ENCODE peak calls at places on chromosomes 16 and 17, in seven cellular contexts. One of them, this sample, is unnamed.

GRCh38 chr17:78745407-78746088 is 36.5 kb downstream of the CYTH1 start:
- DNase-seq in hepatic stellate cell: no peak
- DNase-seq in CD8-positive, alpha-beta T cell: no peak
- DNase-seq in effector CD4-positive, alpha-beta T cell: peak; percentile 55
- DNase-seq in NCI-H1930: no peak
- DNase-seq in AG09319: no peak
- DNase-seq in A549: no peak
- DNase-seq in this sample: peak; percentile 52

GRCh38 chr16:27245276-27246231 is 23.0 kb downstream of the NSMCE1 start:
- DNase-seq in hepatic stellate cell: peak; percentile 65
- DNase-seq in CD8-positive, alpha-beta T cell: no peak
- DNase-seq in effector CD4-positive, alpha-beta T cell: no peak
- DNase-seq in NCI-H1930: no peak
- DNase-seq in AG09319: peak; percentile 93
- DNase-seq in A549: peak; percentile 65
- DNase-seq in this sample: no peak

GRCh38 chr16:54210437-54211081 is 76.0 kb downstream of the IRX3 start:
- DNase-seq in hepatic stellate cell: no peak
- DNase-seq in CD8-positive, alpha-beta T cell: no peak
- DNase-seq in effector CD4-positive, alpha-beta T cell: no peak
- DNase-seq in NCI-H1930: no peak
- DNase-seq in AG09319: no peak
- DNase-seq in A549: no peak
- DNase-seq in this sample: no peak

GRCh38 chr16:22861585-22861984 is 47.6 kb downstream of the HS3ST2 start:
- DNase-seq in hepatic stellate cell: no peak
- DNase-seq in CD8-positive, alpha-beta T cell: no peak
- DNase-seq in effector CD4-positive, alpha-beta T cell: no peak
- DNase-seq in NCI-H1930: no peak
- DNase-seq in AG09319: no peak
- DNase-seq in A549: no peak
- DNase-seq in this sample: no peak

GRCh38 chr17:6491071-6491700 is 46.9 kb downstream of the PIMREG start:
- DNase-seq in hepatic stellate cell: no peak
- DNase-seq in CD8-positive, alpha-beta T cell: no peak
- DNase-seq in effector CD4-positive, alpha-beta T cell: no peak
- DNase-seq in NCI-H1930: no peak
- DNase-seq in AG09319: no peak
- DNase-seq in A549: no peak
- DNase-seq in this sample: no peak

GRCh38 chr16:84975066-84975465 is 36.3 kb downstream of the ZDHHC7 start:
- DNase-seq in hepatic stellate cell: no peak
- DNase-seq in CD8-positive, alpha-beta T cell: no peak
- DNase-seq in effector CD4-positive, alpha-beta T cell: no peak
- DNase-seq in NCI-H1930: no peak
- DNase-seq in AG09319: no peak
- DNase-seq in A549: no peak
- DNase-seq in this sample: no peak

GRCh38 chr17:42122371-42123303 is at the start of gene HSPB9:
- DNase-seq in hepatic stellate cell: no peak
- DNase-seq in CD8-positive, alpha-beta T cell: no peak
- DNase-seq in effector CD4-positive, alpha-beta T cell: no peak
- DNase-seq in NCI-H1930: no peak
- DNase-seq in AG09319: no peak
- DNase-seq in A549: no peak
- DNase-seq in this sample: no peak

GRCh38 chr17:7716901-7717755 is at the start of gene DNAH2:
- DNase-seq in hepatic stellate cell: peak; percentile 90
- DNase-seq in CD8-positive, alpha-beta T cell: no peak
- DNase-seq in effector CD4-positive, alpha-beta T cell: no peak
- DNase-seq in NCI-H1930: peak; percentile 92
- DNase-seq in AG09319: peak; percentile 80
- DNase-seq in A549: peak; percentile 94
- DNase-seq in this sample: peak; percentile 60

GRCh38 chr17:80442764-80443163 is 27.8 kb downstream of the ENDOV start:
- DNase-seq in hepatic stellate cell: no peak
- DNase-seq in CD8-positive, alpha-beta T cell: no peak
- DNase-seq in effector CD4-positive, alpha-beta T cell: no peak
- DNase-seq in NCI-H1930: no peak
- DNase-seq in AG09319: no peak
- DNase-seq in A549: no peak
- DNase-seq in this sample: no peak

GRCh38 chr17:6052926-6053325 is 17.3 kb upstream of the WSCD1 start:
- DNase-seq in hepatic stellate cell: no peak
- DNase-seq in CD8-positive, alpha-beta T cell: no peak
- DNase-seq in effector CD4-positive, alpha-beta T cell: no peak
- DNase-seq in NCI-H1930: no peak
- DNase-seq in AG09319: no peak
- DNase-seq in A549: no peak
- DNase-seq in this sample: no peak

GRCh38 chr16:67150833-67151396 is at the start of gene B3GNT9:
- DNase-seq in hepatic stellate cell: peak; percentile 92
- DNase-seq in CD8-positive, alpha-beta T cell: peak; percentile 56
- DNase-seq in effector CD4-positive, alpha-beta T cell: no peak
- DNase-seq in NCI-H1930: no peak
- DNase-seq in AG09319: no peak
- DNase-seq in A549: peak; percentile 82
- DNase-seq in this sample: peak; percentile 56

GRCh38 chr16:85222151-85222863 is 110.0 kb upstream of the CIBAR2 start:
- DNase-seq in hepatic stellate cell: no peak
- DNase-seq in CD8-positive, alpha-beta T cell: no peak
- DNase-seq in effector CD4-positive, alpha-beta T cell: no peak
- DNase-seq in NCI-H1930: no peak
- DNase-seq in AG09319: no peak
- DNase-seq in A549: no peak
- DNase-seq in this sample: no peak

GRCh38 chr17:68346448-68346847 is 55.2 kb downstream of the ARSG start:
- DNase-seq in hepatic stellate cell: no peak
- DNase-seq in CD8-positive, alpha-beta T cell: peak; percentile 82
- DNase-seq in effector CD4-positive, alpha-beta T cell: peak; percentile 39
- DNase-seq in NCI-H1930: no peak
- DNase-seq in AG09319: no peak
- DNase-seq in A549: no peak
- DNase-seq in this sample: no peak

GRCh38 chr16:30535777-30536190 is 1.1 kb upstream of the ZNF747 start:
- DNase-seq in hepatic stellate cell: peak; percentile 75
- DNase-seq in CD8-positive, alpha-beta T cell: peak; percentile 75
- DNase-seq in effector CD4-positive, alpha-beta T cell: peak; percentile 42
- DNase-seq in NCI-H1930: peak; percentile 71
- DNase-seq in AG09319: peak; percentile 34
- DNase-seq in A549: no peak
- DNase-seq in this sample: peak; percentile 76